ENCODE peak calls at places on chromosomes 5 and 9, in five cellular contexts. T is NCI-H1436, E is uterus, G is AG10803, C is germinal center. K is an unnamed sample.

GRCh38 chr9:3018691-3019230 is 174.9 kb upstream of the PUM3 start:
- DNase-seq in E (no peak), C (no peak), T (no peak), G (no peak), K (no peak)

GRCh38 chr5:122172207-122172606 is 42.9 kb downstream of the ZNF474 start:
- DNase-seq in C (no peak), E (no peak), T (no peak), G (no peak), K (no peak)

GRCh38 chr9:16883586-16883985 is 13.1 kb upstream of the BNC2 start:
- DNase-seq in C (no peak), E (no peak), T (no peak), G (no peak), K (no peak)

GRCh38 chr9:34929506-34930102 is 28.5 kb upstream of the PHF24 start:
- DNase-seq in G (peak), T (peak), E (no peak), C (peak), K (no peak)

GRCh38 chr5:157476699-157477408 is 16.8 kb downstream of the NIPAL4 start:
- DNase-seq in E (no peak), G (peak), T (peak), C (peak), K (no peak)

GRCh38 chr9:107711528-107711927 is 222.0 kb upstream of the KLF4 start:
- DNase-seq in E (peak), T (no peak), C (no peak), G (peak), K (no peak)

GRCh38 chr5:98769256-98770157 is 4.0 kb upstream of the RGMB start:
- DNase-seq in E (peak), C (peak), T (peak), G (peak), K (no peak)

GRCh38 chr5:1190296-1190695 is 11.1 kb upstream of the SLC6A19 start:
- DNase-seq in E (no peak), C (no peak), G (no peak), T (no peak), K (no peak)

GRCh38 chr9:15271403-15271802 is 35.6 kb downstream of the TTC39B start:
- DNase-seq in T (no peak), E (no peak), C (no peak), G (no peak), K (no peak)

GRCh38 chr5:97425511-97425910 is 242.5 kb upstream of the RIOK2 start:
- DNase-seq in T (no peak), E (no peak), G (no peak), C (no peak), K (no peak)

GRCh38 chr9:135961277-135961705 is at the start of gene UBAC1:
- DNase-seq in G (peak), C (peak), T (peak), E (peak), K (peak)

GRCh38 chr9:103761466-103761865 is 332.6 kb upstream of the SMC2 start:
- DNase-seq in C (no peak), T (no peak), G (no peak), E (no peak), K (no peak)

GRCh38 chr9:18067553-18068120 is 406.3 kb upstream of the ADAMTSL1 start:
- DNase-seq in T (no peak), G (no peak), C (no peak), E (no peak), K (no peak)

GRCh38 chr9:33329117-33329563 is 38.8 kb downstream of the NFX1 start:
- DNase-seq in C (no peak), G (peak), T (no peak), E (peak), K (peak)

GRCh38 chr5:30650311-30650710 is 543.2 kb upstream of the CDH6 start:
- DNase-seq in E (no peak), T (no peak), G (no peak), C (no peak), K (no peak)

GRCh38 chr9:93261281-93261680 is 77.3 kb downstream of the WNK2 start:
- DNase-seq in T (no peak), E (no peak), C (no peak), G (no peak), K (no peak)

GRCh38 chr9:14238044-14238443 is 75.9 kb downstream of the NFIB start:
- DNase-seq in G (no peak), E (no peak), C (no peak), T (no peak), K (no peak)

GRCh38 chr5:40240671-40241070 is 439.0 kb upstream of the PTGER4 start:
- DNase-seq in E (no peak), G (peak), T (no peak), C (no peak), K (no peak)

GRCh38 chr5:91898865-91899264 is 515.7 kb upstream of the ARRDC3 start:
- DNase-seq in T (no peak), G (no peak), C (no peak), E (no peak), K (no peak)

GRCh38 chr9:133914483-133915342 is 77.4 kb downstream of the VAV2 start:
- DNase-seq in G (peak), E (no peak), T (no peak), C (no peak), K (no peak)

GRCh38 chr9:123825337-123825736 is 104.6 kb downstream of the DENND1A start:
- DNase-seq in C (no peak), T (no peak), E (no peak), G (no peak), K (no peak)

GRCh38 chr9:112334319-112334828 is 955 bp upstream of the PTBP3 start:
- DNase-seq in C (no peak), E (no peak), T (no peak), G (peak), K (no peak)

GRCh38 chr5:56215019-56215830 is 17.9 kb downstream of the ANKRD55 start:
- DNase-seq in G (no peak), E (no peak), C (no peak), T (no peak), K (no peak)

GRCh38 chr9:38680827-38681226 is 39.1 kb downstream of the FAM240B start:
- DNase-seq in G (peak), C (no peak), E (no peak), T (no peak), K (no peak)

K was measured in thoracic aorta.